ENCODE peak calls at places on chromosomes 5 and 9, in five cellular contexts. X, Y, D, O and L are unnamed samples.

GRCh38 chr9:89712285-89712684 is 107.5 kb downstream of the GADD45G start:
- DNase-seq in D (no peak), Y (no peak), X (no peak), O (no peak), L (no peak)

GRCh38 chr9:126860757-126861466 is 473 bp downstream of the ZBTB34 start:
- DNase-seq in X (no peak), Y (peak; percentile 51), O (peak; percentile 18), D (no peak), L (no peak)

GRCh38 chr5:128290152-128290858 is 206.7 kb downstream of the SLC12A2 start:
- DNase-seq in Y (no peak), X (peak; percentile 33), D (no peak), O (no peak), L (no peak)

GRCh38 chr9:111805262-111805661 is 10.5 kb upstream of the SHOC1 start:
- DNase-seq in O (no peak), X (no peak), D (no peak), Y (peak; percentile 2), L (no peak)

GRCh38 chr5:116359575-116359974 is 215.0 kb downstream of the SEMA6A start:
- DNase-seq in X (no peak), D (no peak), O (no peak), Y (no peak), L (no peak)

GRCh38 chr5:34499001-34499734 is 157.0 kb upstream of the RAI14 start:
- DNase-seq in D (no peak), X (peak; percentile 90), Y (peak; percentile 97), O (peak; percentile 19), L (no peak)

GRCh38 chr5:52801329-52801728 is 13.6 kb downstream of the ITGA1 start:
- DNase-seq in D (no peak), Y (peak; percentile 60), O (peak; percentile 23), X (peak; percentile 46), L (peak; percentile 18)

GRCh38 chr5:115815006-115815692 is 1.3 kb downstream of the CDO1 start:
- DNase-seq in X (no peak), O (no peak), D (no peak), Y (no peak), L (no peak)

GRCh38 chr9:35353731-35354365 is 136.1 kb upstream of the RUSC2 start:
- DNase-seq in X (peak; percentile 41), Y (no peak), O (peak; percentile 22), D (no peak), L (no peak)

GRCh38 chr5:74243634-74244033 is 396.9 kb downstream of the ENC1 start:
- DNase-seq in Y (no peak), X (no peak), O (no peak), D (no peak), L (no peak)

GRCh38 chr5:107395632-107396350 is 274.9 kb downstream of the EFNA5 start:
- DNase-seq in D (no peak), O (no peak), X (no peak), Y (no peak), L (no peak)

GRCh38 chr9:128702949-128703615 is 779 bp downstream of the PKN3 start:
- DNase-seq in O (no peak), Y (peak; percentile 33), D (peak; percentile 63), X (no peak), L (peak; percentile 50)

GRCh38 chr5:135251099-135251498 is 147.9 kb downstream of the MACROH2A1 start:
- DNase-seq in D (peak; percentile 10), O (no peak), Y (no peak), X (no peak), L (peak; percentile 30)

GRCh38 chr5:135814254-135814653 is 20.2 kb upstream of the SLC25A48 start:
- DNase-seq in D (no peak), O (no peak), Y (no peak), X (no peak), L (no peak)

GRCh38 chr5:155017610-155018009 is 4.1 kb downstream of the KIF4B start:
- DNase-seq in X (no peak), Y (no peak), D (no peak), O (no peak), L (no peak)

GRCh38 chr5:91418158-91418557 is 35.0 kb upstream of the ARRDC3 start:
- DNase-seq in D (no peak), X (no peak), Y (peak; percentile 12), O (no peak), L (no peak)

GRCh38 chr9:131562032-131562959 is 17.0 kb downstream of the PRRT1B start:
- DNase-seq in D (no peak), O (peak; percentile 64), Y (peak; percentile 6), X (peak; percentile 21), L (no peak)

GRCh38 chr5:107121793-107122519 is 548.8 kb downstream of the EFNA5 start:
- DNase-seq in Y (no peak), O (no peak), D (no peak), X (no peak), L (no peak)

GRCh38 chr9:102405218-102405867 is 589.8 kb upstream of the CYLC2 start:
- DNase-seq in Y (no peak), X (no peak), D (no peak), O (no peak), L (no peak)

GRCh38 chr9:117030254-117030768 is 343.2 kb downstream of the TRIM32 start:
- DNase-seq in D (no peak), O (no peak), Y (no peak), X (no peak), L (no peak)

GRCh38 chr5:147481857-147482256 is 28.0 kb downstream of the DPYSL3 start:
- DNase-seq in D (no peak), X (peak; percentile 78), O (no peak), Y (peak; percentile 79), L (no peak)

GRCh38 chr9:90871327-90871935 is 69.8 kb downstream of the SYK start:
- DNase-seq in X (no peak), O (peak; percentile 67), Y (no peak), D (no peak), L (no peak)

GRCh38 chr5:6117212-6117611 is 261.1 kb downstream of the MED10 start:
- DNase-seq in O (no peak), D (no peak), Y (no peak), X (no peak), L (no peak)

GRCh38 chr5:145834554-145834916 is 607 bp downstream of the PRELID2 start:
- DNase-seq in D (no peak), Y (no peak), O (no peak), X (no peak), L (no peak)

GRCh38 chr5:145833616-145834200 is 1.4 kb downstream of the PRELID2 start:
- DNase-seq in X (no peak), O (no peak), D (no peak), Y (no peak), L (no peak)

GRCh38 chr5:145838276-145838675 is 3.1 kb upstream of the PRELID2 start:
- DNase-seq in X (no peak), Y (no peak), D (no peak), O (no peak), L (no peak)

GRCh38 chr5:145835839-145836222 is 689 bp upstream of the PRELID2 start:
- DNase-seq in Y (no peak), O (no peak), X (no peak), D (no peak), L (no peak)

GRCh38 chr5:145834917-145835838 is at the start of gene PRELID2:
- DNase-seq in O (peak; percentile 77), Y (peak; percentile 89), X (peak; percentile 84), D (peak; percentile 91), L (peak; percentile 83)
- H3K4ac ChIP-seq in O (no peak within 1 kb of the TSS), Y (peak within 1 kb of the TSS; percentile 35), X (peak within 1 kb of the TSS; percentile 67), D (no peak within 1 kb of the TSS), L (no peak within 1 kb of the TSS)

GRCh38 chr5:60517094-60517694 is 182.8 kb downstream of the DEPDC1B start:
- DNase-seq in X (no peak), O (no peak), D (no peak), Y (no peak), L (no peak)

GRCh38 chr5:60521379-60522298 is 178.3 kb downstream of the DEPDC1B start:
- DNase-seq in O (no peak), D (no peak), X (no peak), Y (peak; percentile 52), L (no peak)

GRCh38 chr5:60520451-60521210 is 179.3 kb downstream of the DEPDC1B start:
- DNase-seq in D (no peak), O (peak; percentile 11), X (no peak), Y (no peak), L (no peak)

GRCh38 chr5:60517850-60518249 is 182.1 kb downstream of the DEPDC1B start:
- DNase-seq in O (no peak), D (no peak), Y (no peak), X (no peak), L (no peak)

GRCh38 chr5:60519372-60519771 is 180.6 kb downstream of the DEPDC1B start:
- DNase-seq in O (no peak), X (no peak), D (no peak), Y (no peak), L (no peak)
- H3K9me3 ChIP-seq in O (peaks cover 9% of the 10 kb centered on the region), X (no peaks in the 10 kb centered on the region), D (no peaks in the 10 kb centered on the region), Y (no peaks in the 10 kb centered on the region), L (no peaks in the 10 kb centered on the region)

GRCh38 chr5:14243768-14244167 is 100.6 kb downstream of the TRIO start:
- DNase-seq in Y (no peak), O (no peak), X (no peak), D (no peak), L (no peak)

GRCh38 chr5:14242871-14243383 is 99.8 kb downstream of the TRIO start:
- DNase-seq in O (no peak), Y (no peak), X (no peak), D (no peak), L (no peak)

GRCh38 chr5:14240366-14240765 is 97.2 kb downstream of the TRIO start:
- DNase-seq in X (peak; percentile 59), Y (no peak), D (no peak), O (no peak), L (no peak)

GRCh38 chr5:14244721-14245518 is 101.8 kb downstream of the TRIO start:
- DNase-seq in Y (no peak), X (peak; percentile 76), O (no peak), D (no peak), L (no peak)

GRCh38 chr5:14242447-14242846 is 99.3 kb downstream of the TRIO start:
- DNase-seq in X (no peak), O (no peak), D (no peak), Y (no peak), L (no peak)
- H3K4me1 ChIP-seq in X (peaks cover 46% of the 10 kb centered on the region), O (peaks cover 13% of the 10 kb centered on the region), D (peaks cover 9% of the 10 kb centered on the region), Y (peaks cover 30% of the 10 kb centered on the region), L (peaks cover 29% of the 10 kb centered on the region)

DNA sequence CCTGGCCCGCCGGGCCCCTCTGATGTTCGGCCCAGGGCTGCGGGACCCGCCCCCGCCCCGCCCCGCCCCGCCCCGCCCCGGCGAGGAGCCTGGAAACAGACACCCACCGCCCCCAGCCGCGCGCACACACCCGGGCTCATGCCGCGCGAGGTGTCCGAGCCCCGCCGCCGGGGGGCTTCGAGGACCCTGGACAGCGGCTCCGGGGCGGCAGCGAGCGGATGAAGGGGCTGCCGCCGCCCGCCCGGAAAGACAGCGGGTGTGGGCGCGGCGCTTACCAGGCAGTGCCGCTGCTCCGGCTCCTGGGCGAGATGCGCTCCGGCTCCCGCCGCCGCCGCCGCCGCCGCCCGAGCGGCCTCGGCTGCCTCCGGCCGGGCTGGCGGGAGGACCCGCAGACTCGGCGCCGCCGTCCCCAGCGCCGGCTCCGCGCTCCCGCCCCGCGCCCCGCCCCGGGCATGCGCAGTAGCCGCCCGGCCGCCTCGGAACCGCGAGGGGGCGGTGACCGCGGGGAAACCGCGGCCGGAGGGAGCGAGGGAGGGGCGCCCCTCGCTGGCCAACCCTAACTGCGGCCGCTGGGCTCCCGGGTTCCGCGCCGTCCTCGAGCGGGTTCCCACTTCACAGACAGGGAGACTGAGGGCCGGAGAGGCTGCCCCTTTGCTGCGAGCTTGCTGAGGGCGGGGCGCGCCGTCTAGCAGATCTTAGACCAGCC is at the start of gene GPRIN1:
- DNase-seq in D (peak; percentile 76), O (peak; percentile 29), X (peak; percentile 36), Y (peak; percentile 54), L (peak; percentile 79)
- H3K4ac ChIP-seq in D (no peak within 1 kb of the TSS), O (no peak within 1 kb of the TSS), X (peak within 1 kb of the TSS; percentile 52), Y (peak within 1 kb of the TSS; percentile 77), L (no peak within 1 kb of the TSS)